ENCODE peak calls at places on chromosome 9, in nine cellular contexts. X is esophagus squamous epithelium, B is type B pancreatic cell, V is HL-60, G is endothelial cell, Z is MM.1S, W is dorsolateral prefrontal cortex, P is BJ, Y is bronchial epithelial cell. U is an unnamed sample.

GRCh38 chr9:124764774-124765438 is 6.2 kb downstream of the NR6A1 start:
- DNase-seq in X (no peak), Z (peak; percentile 40), W (no peak), V (no peak), Y (peak; percentile 47), G (no peak), B (no peak), P (no peak), U (no peak)

GRCh38 chr9:25094518-25094917 is 548.8 kb upstream of the IZUMO3 start:
- DNase-seq in P (no peak), X (no peak), G (no peak), Y (peak; percentile 13), B (no peak), W (no peak), V (no peak), Z (no peak), U (no peak)

GRCh38 chr9:118038713-118039112 is 334.5 kb downstream of the TLR4 start:
- DNase-seq in X (no peak), Z (no peak), B (no peak), G (no peak), P (no peak), V (no peak), Y (no peak), W (no peak), U (no peak)

GRCh38 chr9:127166651-127167524 is 44.5 kb upstream of the ANGPTL2 start:
- DNase-seq in W (no peak), B (no peak), G (no peak), X (no peak), P (no peak), V (no peak), Y (peak; percentile 94), Z (peak; percentile 62), U (no peak)

GRCh38 chr9:93011114-93011513 is 47.4 kb upstream of the SUSD3 start:
- DNase-seq in B (peak; percentile 58), W (peak; percentile 6), Y (no peak), V (no peak), P (no peak), Z (no peak), G (no peak), X (no peak), U (no peak)

GRCh38 chr9:130522233-130522808 is 57.1 kb upstream of the FUBP3 start:
- DNase-seq in Y (peak; percentile 18), P (no peak), V (no peak), G (no peak), X (no peak), B (no peak), W (no peak), Z (no peak), U (no peak)

GRCh38 chr9:130383350-130383715 is 61.4 kb upstream of the ASS1 start:
- DNase-seq in Z (no peak), G (no peak), Y (no peak), B (no peak), P (no peak), W (no peak), X (no peak), V (no peak), U (no peak)

GRCh38 chr9:118059520-118060278 is 355.5 kb downstream of the TLR4 start:
- DNase-seq in V (no peak), X (no peak), B (no peak), Z (peak; percentile 61), P (no peak), W (peak; percentile 28), G (peak; percentile 39), Y (peak; percentile 23), U (no peak)

GRCh38 chr9:89926691-89927220 is 321.9 kb downstream of the GADD45G start:
- DNase-seq in W (no peak), B (no peak), Y (no peak), V (no peak), G (no peak), Z (no peak), X (no peak), P (no peak), U (no peak)

GRCh38 chr9:22009563-22009867 is 410 bp upstream of the CDKN2B start:
- DNase-seq in B (no peak), X (no peak), V (no peak), G (no peak), Y (no peak), P (no peak), Z (no peak), W (no peak), U (no peak)

GRCh38 chr9:22005700-22006605 is 3.2 kb downstream of the CDKN2B start:
- DNase-seq in P (no peak), G (peak; percentile 19), Z (no peak), V (no peak), X (no peak), W (no peak), Y (no peak), B (peak; percentile 63), U (no peak)

GRCh38 chr9:22008662-22009562 is at the start of gene CDKN2B:
- DNase-seq in G (peak; percentile 96), W (peak; percentile 89), Y (peak; percentile 87), B (peak; percentile 92), Z (no peak), V (peak; percentile 44), X (peak; percentile 27), P (peak; percentile 87), U (peak; percentile 72)

GRCh38 chr9:22002038-22002437 is 7.1 kb downstream of the CDKN2B start:
- DNase-seq in Y (no peak), G (no peak), V (no peak), Z (no peak), B (no peak), X (no peak), P (no peak), W (no peak), U (no peak)

DNA sequence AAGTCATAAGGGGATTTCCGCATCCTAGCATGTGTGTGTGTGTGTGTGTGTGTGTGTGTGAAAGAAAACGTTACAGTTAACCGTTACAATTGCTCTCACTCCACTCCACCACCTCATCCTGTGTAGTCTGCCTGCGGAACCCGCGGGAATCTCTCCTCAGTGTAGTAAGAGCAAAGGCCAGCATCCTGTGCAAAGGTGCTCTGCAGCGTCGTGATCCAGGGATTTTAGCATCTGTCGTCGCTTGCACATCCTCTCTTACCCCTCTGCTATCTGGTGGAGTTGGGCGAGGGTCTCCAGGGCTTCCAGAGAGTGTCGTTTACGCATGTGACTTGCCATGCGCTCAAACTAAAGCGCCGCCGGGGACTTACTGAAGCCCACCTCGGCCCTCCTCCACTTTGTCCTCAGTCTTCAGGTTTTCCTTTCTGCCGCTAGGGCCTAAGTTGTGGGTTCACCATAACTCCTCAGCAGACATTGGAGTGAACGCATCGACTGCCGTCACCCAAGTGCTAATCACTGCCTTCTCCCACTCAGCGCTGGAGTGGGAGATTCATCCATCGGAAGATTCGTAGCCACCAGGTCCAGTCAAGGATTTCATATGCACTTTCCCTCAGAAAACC is 3.9 kb downstream of the CDKN2B start:
- DNase-seq in G (peak; percentile 33), Y (no peak), W (no peak), X (no peak), Z (no peak), P (no peak), B (no peak), V (no peak), U (no peak)
- TF ChIP-seq CTCF in G (no peak), Y (peak; percentile 24), W (no peak), X (no peak), Z (no peak), P (no peak), B (peak; percentile 32), V (no peak), U (peak; percentile 15)

GRCh38 chr9:88874391-88874790 is 116.9 kb upstream of the S1PR3 start:
- DNase-seq in Z (no peak), W (no peak), X (no peak), B (no peak), V (no peak), G (no peak), Y (peak; percentile 46), P (no peak), U (no peak)
- TF ChIP-seq CTCF in Z (no peak), W (no peak), X (no peak), B (no peak), V (no peak), G (no peak), Y (peak; percentile 46), P (peak; percentile 28), U (no peak)

GRCh38 chr9:27888661-27889295 is 315.5 kb upstream of the C9orf72 start:
- DNase-seq in V (peak; percentile 0), X (no peak), B (no peak), W (no peak), G (peak; percentile 11), Y (peak; percentile 54), Z (peak; percentile 64), P (no peak), U (no peak)
- TF ChIP-seq CTCF in V (peak; percentile 28), X (no peak), B (peak; percentile 75), W (peak; percentile 14), G (peak; percentile 85), Y (peak; percentile 86), Z (peak; percentile 91), P (peak; percentile 55), U (peak; percentile 64)

DNA sequence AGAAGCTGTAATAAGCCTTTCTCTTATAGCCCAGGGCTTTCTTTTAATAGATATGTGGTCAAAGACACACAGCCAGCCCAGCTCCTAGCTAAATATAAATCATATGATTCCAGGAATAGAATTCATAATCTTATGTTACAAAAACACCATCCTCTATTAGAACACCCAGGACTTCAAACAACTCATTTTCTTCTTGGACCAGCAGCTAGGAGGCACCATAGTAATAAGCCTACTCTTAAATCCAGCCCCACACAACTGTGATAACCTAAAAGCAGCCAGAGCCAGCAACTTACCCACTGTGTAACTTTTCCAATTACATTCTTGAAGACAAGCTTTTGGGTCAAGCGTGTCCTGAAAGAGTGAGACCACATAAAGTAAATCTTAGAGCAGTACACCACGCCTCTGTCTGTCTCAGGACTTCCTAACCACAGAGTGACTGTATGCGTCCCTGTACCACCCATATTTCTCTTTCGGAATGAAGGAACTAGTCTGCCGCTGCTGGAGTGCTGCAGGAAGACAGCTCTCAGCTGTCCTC is 223.8 kb downstream of the TLE1 start:
- DNase-seq in X (no peak), Y (no peak), Z (no peak), V (no peak), B (no peak), W (no peak), P (no peak), G (no peak), U (no peak)
- TF ChIP-seq CTCF in X (no peak), Y (no peak), Z (no peak), V (no peak), B (no peak), W (no peak), P (peak; percentile 23), G (no peak), U (no peak)

GRCh38 chr9:112971415-112971814 is 40.6 kb downstream of the ZNF883 start:
- DNase-seq in P (no peak), Y (no peak), V (no peak), B (no peak), W (no peak), X (no peak), G (peak; percentile 56), Z (no peak), U (no peak)
- TF ChIP-seq CTCF in P (peak; percentile 15), Y (peak; percentile 34), V (peak; percentile 7), B (peak; percentile 54), W (no peak), X (no peak), G (peak; percentile 32), Z (peak; percentile 15), U (peak; percentile 22)

GRCh38 chr9:85900504-85901201 is 40.3 kb upstream of the NAA35 start:
- DNase-seq in G (peak; percentile 66), P (no peak), V (no peak), Y (peak; percentile 41), B (no peak), Z (no peak), W (no peak), X (no peak), U (peak; percentile 4)
- TF ChIP-seq CTCF in G (peak; percentile 74), P (peak; percentile 80), V (peak; percentile 46), Y (peak; percentile 76), B (peak; percentile 76), Z (peak; percentile 30), W (peak; percentile 18), X (no peak), U (peak; percentile 76)